ENCODE peak calls at places on chromosomes 7 and 10, in seven cellular contexts. N is endodermal cell, D is adipocyte, W is BE2C, K is cardiac muscle cell, Z is lung, I is heart left ventricle. X is an unnamed sample. For H3K27me3, the result is how much of the 10 kb centered on the place peaks cover.

GRCh38 chr7:22192778-22193177 is 164.2 kb downstream of the RAPGEF5 start:
- DNase-seq in Z (no peak), N (no peak), I (no peak), W (no peak), D (no peak), K (no peak), X (no peak)

GRCh38 chr10:133324198-133324792 is 12.4 kb downstream of the CALY start:
- DNase-seq in I (no peak), K (peak), N (peak), W (peak), Z (peak), D (peak), X (peak)

GRCh38 chr10:129192344-129193128 is 274.5 kb upstream of the MGMT start:
- DNase-seq in K (peak), I (peak), N (no peak), W (no peak), D (no peak), Z (peak), X (no peak)

GRCh38 chr7:94972296-94972695 is 64.9 kb downstream of the PPP1R9A start:
- DNase-seq in Z (no peak), K (no peak), D (peak), N (no peak), I (no peak), W (no peak), X (peak)

GRCh38 chr10:116811691-116812090 is 37.6 kb upstream of the ENO4 start:
- DNase-seq in I (no peak), D (no peak), W (no peak), Z (no peak), N (no peak), K (no peak), X (no peak)

GRCh38 chr10:6780008-6780677 is 200.1 kb upstream of the PRKCQ start:
- DNase-seq in D (no peak), K (no peak), Z (no peak), I (no peak), N (no peak), W (no peak), X (no peak)

GRCh38 chr7:117127585-117128168 is 174.4 kb downstream of the ST7 start:
- DNase-seq in I (no peak), Z (peak), N (no peak), W (peak), D (peak), K (peak), X (peak)

GRCh38 chr10:1078668-1079067 is 22.5 kb downstream of the WDR37 start:
- DNase-seq in K (no peak), D (no peak), N (no peak), Z (no peak), W (no peak), I (no peak), X (no peak)

GRCh38 chr10:110725809-110726641 is 81.9 kb downstream of the RBM20 start:
- DNase-seq in D (peak), I (no peak), W (no peak), N (peak), Z (no peak), K (peak), X (no peak)

GRCh38 chr7:23469150-23469960 is 936 bp downstream of the IGF2BP3 start:
- DNase-seq in D (peak), N (peak), K (peak), W (peak), Z (no peak), I (no peak), X (peak)

GRCh38 chr10:122286872-122287271 is 15.8 kb downstream of the BTBD16 start:
- DNase-seq in D (peak), Z (no peak), I (peak), W (no peak), N (peak), K (peak), X (no peak)

GRCh38 chr10:110901954-110902819 is 16.8 kb downstream of the BBIP1 start:
- DNase-seq in N (no peak), Z (no peak), I (no peak), K (peak), W (no peak), D (peak), X (no peak)

GRCh38 chr7:12103948-12104347 is 107.1 kb upstream of the TMEM106B start:
- DNase-seq in Z (no peak), W (no peak), N (no peak), D (no peak), I (no peak), K (no peak), X (no peak)

GRCh38 chr10:14556285-14556956 is 218.3 kb downstream of the FAM107B start:
- DNase-seq in I (no peak), W (no peak), D (no peak), Z (no peak), K (no peak), N (peak), X (peak)

GRCh38 chr7:7970620-7971307 is 2.2 kb downstream of the GLCCI1 start:
- DNase-seq in N (no peak), Z (no peak), K (no peak), W (peak), D (peak), I (no peak), X (peak)

GRCh38 chr10:78899996-78900714 is 168.6 kb upstream of the ZMIZ1 start:
- DNase-seq in Z (peak), W (no peak), I (peak), K (peak), D (peak), N (peak), X (no peak)

GRCh38 chr7:100829150-100829716 is 1.9 kb upstream of the EPHB4 start:
- DNase-seq in K (peak), N (peak), D (no peak), I (peak), W (no peak), Z (no peak), X (peak)

GRCh38 chr7:114981323-114981722 is 59.4 kb downstream of the MDFIC start:
- DNase-seq in D (no peak), N (no peak), W (no peak), K (no peak), I (no peak), Z (no peak), X (no peak)

GRCh38 chr10:30687698-30688213 is 58.2 kb upstream of the LYZL2 start:
- DNase-seq in Z (peak), W (peak), N (peak), K (peak), I (peak), D (peak), X (peak)

GRCh38 chr7:2459674-2460073 is 16.5 kb downstream of the GRIFIN start:
- DNase-seq in D (no peak), N (no peak), W (no peak), Z (no peak), I (peak), K (no peak), X (no peak)

GRCh38 chr10:69645751-69646687 is 16.0 kb downstream of the FAM241B start:
- DNase-seq in K (no peak), I (no peak), W (peak), D (no peak), N (peak), Z (no peak), X (no peak)

GRCh38 chr7:22549051-22549450 is 49.1 kb upstream of the STEAP1B start:
- DNase-seq in N (peak), K (no peak), D (no peak), Z (no peak), W (no peak), I (no peak), X (no peak)

DNA sequence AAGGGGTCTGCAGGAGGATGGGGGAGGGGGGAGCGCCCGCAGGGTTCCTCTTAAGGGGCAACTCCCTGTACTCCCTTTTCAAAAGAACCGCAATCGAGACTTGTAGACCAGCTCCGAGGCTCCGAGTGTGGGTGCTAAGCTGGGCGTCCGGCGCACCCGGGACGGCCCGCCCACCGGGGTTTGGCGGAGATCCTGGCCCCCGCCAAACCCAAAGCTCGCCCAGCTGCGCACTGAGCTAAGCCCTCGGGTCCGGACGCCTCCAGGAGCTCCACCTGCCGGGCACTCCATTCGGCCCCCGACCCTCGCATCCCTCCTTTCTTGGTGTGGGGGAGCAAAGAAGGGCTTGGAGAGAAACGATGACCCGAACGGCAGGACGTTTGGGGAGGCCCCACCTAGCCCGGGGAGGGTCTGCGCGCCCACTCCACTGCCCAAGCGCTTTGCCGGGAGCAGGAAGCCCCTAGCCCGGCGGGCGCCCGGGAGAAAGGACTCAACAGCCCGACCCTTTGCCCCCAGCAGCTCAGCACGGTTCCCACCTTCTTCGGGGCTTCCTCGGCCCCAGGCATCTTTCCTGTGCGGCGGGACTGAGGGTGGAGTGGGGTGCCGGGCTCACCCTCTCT is 649 bp downstream of the AFAP1L2 start:
- DNase-seq in I (peak), D (no peak), W (no peak), K (no peak), N (peak), Z (no peak), X (no peak)
- H3K27me3 ChIP-seq in I (under half), D (under half), W (under half), K (under half), N (half or more), Z (under half), X (half or more)

GRCh38 chr7:128831994-128832879 is 2.0 kb downstream of the FLNC start:
- DNase-seq in N (peak), W (peak), K (peak), Z (no peak), D (peak), I (peak), X (peak)
- H3K27me3 ChIP-seq in N (under half), W (under half), K (under half), Z (under half), D (under half), I (under half), X (under half)

GRCh38 chr10:50992356-50992866 is 81.9 kb upstream of the PRKG1 start:
- DNase-seq in D (peak), N (peak), K (peak), I (peak), W (no peak), Z (no peak), X (no peak)
- H3K27me3 ChIP-seq in D (under half), N (half or more), K (under half), I (under half), W (half or more), Z (under half), X (under half)

DNA sequence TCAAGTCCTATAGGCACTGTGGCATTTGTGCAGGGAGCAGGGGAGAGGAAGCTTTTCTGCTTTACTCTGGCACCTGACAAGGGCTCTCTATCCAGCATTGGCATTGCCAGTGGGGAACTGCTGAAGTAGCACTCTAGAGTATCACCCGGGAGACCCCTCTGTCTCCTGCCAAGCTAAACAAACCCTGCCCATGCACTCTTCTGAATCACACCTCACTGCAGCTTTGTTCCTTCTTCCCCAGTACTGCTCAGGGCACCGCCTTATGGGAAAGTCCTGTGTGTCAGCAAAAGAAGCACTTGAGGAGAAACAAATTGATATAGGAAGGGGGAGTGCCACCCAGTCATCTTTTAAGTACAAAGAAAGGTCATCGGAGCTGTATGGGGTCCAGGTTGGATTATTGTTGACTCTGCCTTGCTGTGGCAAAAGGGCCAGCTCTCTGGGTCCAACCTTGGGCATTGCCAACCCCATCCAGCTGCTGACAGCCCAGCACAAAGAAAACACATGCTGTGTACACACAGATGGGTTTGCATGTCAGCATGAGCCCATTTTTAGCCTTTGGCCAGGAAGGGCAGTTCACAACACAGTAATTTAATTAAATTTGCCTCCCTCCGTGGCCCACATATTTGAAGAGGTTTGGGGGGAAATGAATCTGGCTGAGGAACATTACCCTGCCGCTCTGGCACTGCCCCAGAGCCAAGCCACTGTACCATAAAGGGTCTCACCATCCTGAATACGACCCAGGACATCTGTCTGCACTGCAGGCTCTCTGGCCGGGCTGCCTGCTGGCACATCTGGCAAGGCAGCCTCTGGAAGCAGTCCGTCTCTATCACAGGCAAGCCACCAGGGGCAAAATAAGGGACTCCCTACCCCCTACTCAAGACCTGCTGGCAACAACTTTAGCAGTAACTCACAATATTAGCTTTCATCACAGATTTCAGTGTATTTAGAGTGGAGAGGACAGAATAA is 13.1 kb downstream of the LRRC4 start:
- DNase-seq in K (no peak), N (peak), Z (peak), W (no peak), D (no peak), I (no peak), X (peak)
- H3K27me3 ChIP-seq in K (under half), N (under half), Z (under half), W (under half), D (under half), I (under half), X (under half)

GRCh38 chr10:118291122-118291521 is 51.0 kb downstream of the FAM204A start:
- DNase-seq in K (no peak), I (no peak), N (no peak), D (no peak), Z (no peak), W (no peak), X (no peak)
- H3K27me3 ChIP-seq in K (under half), I (under half), N (under half), D (under half), Z (under half), W (under half), X (under half)

GRCh38 chr10:100755821-100756220 is 10.4 kb downstream of the PAX2 start:
- DNase-seq in K (no peak), W (no peak), N (no peak), D (no peak), Z (no peak), I (no peak), X (no peak)
- H3K27me3 ChIP-seq in K (half or more), W (half or more), N (half or more), D (half or more), Z (under half), I (half or more), X (half or more)

GRCh38 chr7:132041108-132041507 is 484.7 kb upstream of the PODXL start:
- DNase-seq in K (no peak), I (no peak), N (no peak), Z (no peak), W (no peak), D (no peak), X (no peak)
- H3K27me3 ChIP-seq in K (under half), I (under half), N (under half), Z (under half), W (under half), D (under half), X (under half)

DNA sequence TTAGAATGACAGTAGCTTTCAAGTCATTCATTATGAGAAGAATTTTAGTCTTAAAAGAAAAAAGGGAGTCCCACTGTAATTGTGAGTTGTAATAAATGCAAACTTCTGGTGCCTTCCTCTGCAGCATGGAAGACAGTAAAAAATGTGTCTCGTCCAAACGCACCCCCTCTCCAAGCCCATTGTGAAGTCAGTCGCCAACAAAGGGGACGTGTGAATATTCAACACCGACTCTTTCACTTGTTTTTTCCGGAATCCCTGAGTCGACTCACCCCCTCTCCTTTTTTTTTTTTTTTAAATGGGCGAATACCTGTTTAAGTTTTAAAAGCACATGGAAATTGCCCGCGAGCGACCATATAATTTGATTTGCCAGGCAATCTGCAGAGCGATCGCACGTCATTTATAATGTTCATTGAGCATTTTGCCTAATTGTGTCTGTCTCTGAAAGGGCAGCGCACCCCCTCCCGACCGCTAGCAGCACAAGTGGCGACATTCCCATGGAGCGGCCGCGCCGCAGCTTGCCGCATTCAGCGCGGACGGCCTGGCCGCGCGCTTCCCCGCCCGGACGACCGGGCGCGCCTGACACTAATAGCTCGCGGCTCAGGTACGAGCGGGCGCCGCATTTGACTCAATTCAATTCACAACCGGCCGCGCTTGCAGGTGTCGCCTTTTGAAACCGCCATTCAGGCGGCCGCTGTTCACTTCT is 19.1 kb upstream of the PTF1A start:
- DNase-seq in N (peak), W (no peak), K (no peak), D (no peak), I (no peak), Z (no peak), X (no peak)
- H3K27me3 ChIP-seq in N (half or more), W (half or more), K (half or more), D (half or more), I (half or more), Z (under half), X (under half)

GRCh38 chr10:97852277-97852676 is 2.6 kb downstream of the GOLGA7B start:
- DNase-seq in I (no peak), N (no peak), W (no peak), D (no peak), K (no peak), Z (no peak), X (no peak)

GRCh38 chr10:97851341-97852001 is 1.8 kb downstream of the GOLGA7B start:
- DNase-seq in I (no peak), K (no peak), N (no peak), W (no peak), Z (no peak), D (no peak), X (no peak)

GRCh38 chr10:97850446-97850845 is 803 bp downstream of the GOLGA7B start:
- DNase-seq in W (no peak), Z (no peak), N (no peak), D (no peak), I (no peak), K (peak), X (no peak)

GRCh38 chr10:97849491-97850402 is at the start of gene GOLGA7B:
- DNase-seq in D (peak), W (peak), Z (no peak), N (peak), K (peak), I (no peak), X (peak)

GRCh38 chr10:97849101-97849490 is 547 bp upstream of the GOLGA7B start:
- DNase-seq in I (no peak), Z (peak), W (no peak), D (no peak), K (no peak), N (peak), X (no peak)
- H3K27me3 ChIP-seq in I (under half), Z (under half), W (under half), D (under half), K (half or more), N (half or more), X (under half)

DNA sequence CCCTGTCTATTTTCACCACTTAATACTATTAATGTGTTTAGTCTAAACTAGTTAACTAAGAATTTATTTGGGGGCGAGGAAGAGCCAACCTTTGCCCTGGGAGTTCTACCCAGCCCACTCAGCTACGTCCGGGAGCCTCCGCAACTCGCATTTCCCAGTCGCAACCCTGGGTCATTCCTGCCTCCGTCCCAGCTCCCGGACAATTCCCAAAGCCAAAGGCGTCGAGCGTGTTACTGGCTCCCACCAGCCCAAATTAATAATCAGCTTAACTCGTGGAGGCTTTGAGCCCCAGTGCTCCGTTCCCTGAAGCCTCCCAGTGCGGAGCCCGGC is 25.9 kb downstream of the SKIDA1 start:
- DNase-seq in Z (no peak), N (peak), I (no peak), D (no peak), K (no peak), W (no peak), X (no peak)
- H3K27me3 ChIP-seq in Z (under half), N (under half), I (under half), D (under half), K (under half), W (under half), X (under half)

X was measured in endothelial cell of umbilical vein.